ENCODE peak calls at places on chromosomes 5 and 9, in four cellular contexts. Q, I, M and E are unnamed samples.

GRCh38 chr9:116088396-116088795 is 65.2 kb upstream of the PAPPA start:
- DNase-seq in Q (no peak), I (no peak), M (no peak), E (no peak)

GRCh38 chr9:121285835-121286687 is 18.1 kb downstream of the GSN start:
- DNase-seq in Q (no peak), I (no peak), M (peak; percentile 37), E (no peak)

GRCh38 chr5:23024470-23024869 is 171.3 kb upstream of the CDH12 start:
- DNase-seq in Q (no peak), I (no peak), M (no peak), E (no peak)

GRCh38 chr5:142316051-142316450 is 8.8 kb downstream of the SPRY4 start:
- DNase-seq in Q (no peak), I (no peak), M (no peak), E (no peak)

GRCh38 chr5:142886211-142886610 is 116.0 kb downstream of the ARHGAP26 start:
- DNase-seq in Q (no peak), I (no peak), M (no peak), E (no peak)

GRCh38 chr5:72138943-72139467 is 31.7 kb downstream of the MAP1B start:
- DNase-seq in Q (no peak), I (no peak), M (peak; percentile 28), E (peak; percentile 15)

GRCh38 chr9:18424132-18424531 is 49.8 kb upstream of the ADAMTSL1 start:
- DNase-seq in Q (no peak), I (no peak), M (no peak), E (no peak)

GRCh38 chr9:93496285-93496684 is 42.9 kb upstream of the FAM120AOS start:
- DNase-seq in Q (no peak), I (no peak), M (no peak), E (no peak)

GRCh38 chr9:77945798-77946197 is 85.8 kb downstream of the GNAQ start:
- DNase-seq in Q (no peak), I (no peak), M (no peak), E (no peak)

DNA sequence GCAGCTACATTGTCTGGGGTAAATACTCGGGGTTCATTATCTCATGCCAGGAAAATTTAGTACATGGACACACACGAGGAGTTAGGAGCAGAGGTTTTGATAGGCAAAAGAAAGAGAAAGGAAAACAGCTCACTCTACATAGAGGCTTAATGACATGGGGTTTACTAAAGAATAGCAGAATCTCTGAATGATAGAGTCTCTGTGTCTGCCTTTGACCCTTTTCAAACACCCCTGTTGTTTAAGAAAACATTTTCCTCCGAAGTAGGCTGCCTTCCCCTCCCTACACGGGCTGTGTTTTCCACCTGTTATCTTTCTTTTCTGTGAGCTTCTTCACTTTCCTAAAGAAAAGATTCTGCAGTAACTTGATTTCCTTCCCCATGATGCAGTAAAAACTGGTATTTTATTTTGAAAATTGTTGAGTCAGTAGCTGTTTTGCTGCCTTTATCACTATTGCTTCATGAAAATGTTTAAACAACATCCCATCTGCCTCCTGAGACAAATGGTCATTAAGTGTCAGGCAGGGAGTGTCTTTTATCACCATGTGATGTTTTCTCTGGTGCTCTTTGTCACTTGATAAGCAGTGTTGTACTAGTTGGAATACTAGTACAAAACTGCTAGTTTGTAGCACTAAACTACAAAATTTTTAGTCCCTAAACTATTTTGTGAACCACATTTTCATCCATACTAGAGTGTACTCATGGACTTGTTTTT is 76.6 kb downstream of the PPIC start:
- DNase-seq in Q (no peak), I (no peak), M (no peak), E (no peak)
- TF ChIP-seq ESRRA in Q (no peak), I (no peak), M (no peak), E (no peak)

GRCh38 chr5:172898513-172899369 is 60.5 kb upstream of the RPL26L1 start:
- DNase-seq in Q (no peak), I (no peak), M (no peak), E (no peak)
- TF ChIP-seq POLR2A in Q (no peak), I (no peak), M (no peak), E (no peak)

GRCh38 chr9:107890921-107891465 is 401.4 kb upstream of the KLF4 start:
- DNase-seq in Q (no peak), I (no peak), M (no peak), E (no peak)

GRCh38 chr9:107899961-107900330 is 410.4 kb upstream of the KLF4 start:
- DNase-seq in Q (no peak), I (no peak), M (no peak), E (no peak)

GRCh38 chr9:107896544-107896943 is 407.0 kb upstream of the KLF4 start:
- DNase-seq in Q (no peak), I (no peak), M (no peak), E (no peak)

GRCh38 chr9:107895524-107896001 is 406.0 kb upstream of the KLF4 start:
- DNase-seq in Q (no peak), I (no peak), M (no peak), E (no peak)

GRCh38 chr9:107894572-107895261 is 405.1 kb upstream of the KLF4 start:
- DNase-seq in Q (no peak), I (no peak), M (no peak), E (no peak)
- TF ChIP-seq ESRRA in Q (no peak), I (no peak), M (no peak), E (no peak)

GRCh38 chr9:11063263-11063662 is 450.5 kb upstream of the PTPRD start:
- DNase-seq in Q (no peak), I (no peak), M (peak; percentile 5), E (no peak)

DNA sequence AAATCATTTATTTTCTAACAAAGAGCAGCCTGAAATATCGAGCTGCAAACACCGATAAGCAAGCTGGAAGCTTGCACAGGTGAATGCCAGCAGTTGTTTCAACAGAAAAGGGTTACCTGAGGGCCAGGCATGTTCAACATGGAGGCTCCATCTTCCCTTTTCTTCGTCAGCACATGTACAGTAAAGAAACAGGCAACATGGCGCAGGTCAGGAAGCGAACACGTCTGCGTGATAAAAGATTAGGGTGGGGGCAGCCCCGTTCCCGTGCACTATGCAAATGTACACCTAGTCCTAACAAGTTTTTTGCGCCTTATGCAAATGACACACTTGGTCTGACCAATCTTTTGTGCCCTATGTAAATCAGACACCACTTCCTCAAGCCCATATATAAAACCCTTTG is 452.1 kb upstream of the PTPRD start:
- DNase-seq in Q (no peak), I (peak; percentile 5), M (peak; percentile 67), E (no peak)
- TF ChIP-seq POLR2A in Q (no peak), I (no peak), M (peak; percentile 66), E (no peak)

DNA sequence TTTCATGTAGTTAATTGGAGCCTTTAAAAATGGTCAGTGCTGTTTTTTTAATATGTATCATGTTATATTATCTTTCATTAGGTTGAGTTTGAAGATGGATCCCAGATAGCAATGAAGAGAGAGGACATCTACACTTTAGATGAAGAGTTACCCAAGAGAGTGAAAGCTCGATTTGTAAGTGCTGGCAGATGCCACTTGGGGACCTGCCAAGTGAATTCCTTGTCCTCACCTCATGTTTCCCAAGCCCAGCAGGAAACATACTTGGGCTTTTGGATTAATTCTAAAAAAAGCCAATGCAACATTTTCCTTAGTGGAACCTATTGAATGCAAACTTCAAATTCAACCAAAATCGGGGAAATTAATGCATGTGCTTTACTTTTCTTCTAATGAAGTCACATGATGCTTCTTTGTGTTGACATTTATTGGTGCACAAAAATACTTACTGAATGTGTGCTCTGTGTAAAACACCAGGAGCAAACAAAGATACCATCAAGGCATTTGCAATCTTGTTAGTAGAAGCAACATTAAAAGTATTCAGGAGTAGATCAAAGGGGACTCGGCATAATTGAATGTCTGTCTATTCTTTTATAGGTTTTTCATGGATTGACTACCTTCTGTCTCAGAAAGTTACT is 412.1 kb downstream of the KDM4C start:
- DNase-seq in Q (no peak), I (no peak), M (no peak), E (no peak)
- TF ChIP-seq ESRRA in Q (no peak), I (no peak), M (no peak), E (no peak)

GRCh38 chr5:146203011-146203871 is at the start of gene RBM27:
- DNase-seq in Q (peak; percentile 100), I (peak; percentile 97), M (peak; percentile 100), E (peak; percentile 96)
- TF ChIP-seq POLR2A in Q (peak; percentile 46), I (peak; percentile 69), M (peak; percentile 88), E (peak; percentile 85)